ENCODE peak calls at places on chromosomes 11 and 22, in ten cellular contexts. N, Q, H, A, G, D, M, P, S and E are unnamed samples.
A peak's percentile ranks its signal among the peaks of the same experiment; 100 is the strongest.

GRCh38 chr11:46760429-46761128 is 41.6 kb downstream of the F2 start:
- DNase-seq in N (no peak), Q (no peak), H (no peak), A (no peak), G (no peak), D (no peak), M (no peak), P (no peak), S (no peak), E (no peak)

GRCh38 chr11:36702330-36703054 is 104.5 kb upstream of the RAG2 start:
- DNase-seq in N (peak; percentile 20), Q (no peak), H (no peak), A (no peak), G (no peak), D (no peak), M (peak; percentile 44), P (peak; percentile 69), S (peak; percentile 73), E (peak; percentile 54)

GRCh38 chr11:33957304-33957917 is 65.5 kb upstream of the LMO2 start:
- DNase-seq in N (no peak), Q (no peak), H (no peak), A (no peak), G (no peak), D (no peak), M (no peak), P (no peak), S (no peak), E (no peak)

GRCh38 chr11:75423721-75424120 is 9.3 kb downstream of the KLHL35 start:
- DNase-seq in N (no peak), Q (no peak), H (peak; percentile 53), A (no peak), G (no peak), D (no peak), M (no peak), P (no peak), S (no peak), E (no peak)

GRCh38 chr11:46677991-46678740 is 22.3 kb downstream of the ARHGAP1 start:
- DNase-seq in N (no peak), Q (no peak), H (peak; percentile 72), A (peak; percentile 47), G (no peak), D (no peak), M (no peak), P (peak; percentile 60), S (no peak), E (no peak)

GRCh38 chr11:127994736-127995135 is 592.6 kb downstream of the ETS1 start:
- DNase-seq in N (no peak), Q (no peak), H (no peak), A (no peak), G (no peak), D (no peak), M (no peak), P (peak; percentile 69), S (no peak), E (peak; percentile 5)

GRCh38 chr11:96091476-96091875 is 167.6 kb upstream of the MTMR2 start:
- DNase-seq in N (no peak), Q (no peak), H (no peak), A (no peak), G (no peak), D (no peak), M (no peak), P (peak; percentile 27), S (no peak), E (no peak)

GRCh38 chr11:113278925-113279324 is 35.5 kb upstream of the TTC12 start:
- DNase-seq in N (no peak), Q (no peak), H (no peak), A (no peak), G (no peak), D (no peak), M (no peak), P (no peak), S (no peak), E (no peak)

GRCh38 chr22:17578129-17578754 is 14.9 kb downstream of the SLC25A18 start:
- DNase-seq in N (peak; percentile 76), Q (peak; percentile 92), H (no peak), A (no peak), G (no peak), D (peak; percentile 77), M (no peak), P (peak; percentile 36), S (no peak), E (no peak)

GRCh38 chr11:12195773-12196172 is 85.4 kb downstream of the MICAL2 start:
- DNase-seq in N (no peak), Q (no peak), H (no peak), A (no peak), G (no peak), D (no peak), M (peak; percentile 40), P (no peak), S (no peak), E (no peak)

GRCh38 chr22:35617137-35617755 is at the start of gene MB:
- DNase-seq in N (no peak), Q (no peak), H (no peak), A (no peak), G (no peak), D (no peak), M (no peak), P (no peak), S (no peak), E (no peak)
- TF ChIP-seq POLR2A in N (no peak), Q (no peak), H (no peak), A (no peak), G (no peak), D (no peak), M (no peak), P (no peak), S (no peak), E (no peak)

GRCh38 chr22:42688241-42688913 is 32.3 kb downstream of the A4GALT start:
- DNase-seq in N (peak; percentile 74), Q (peak; percentile 98), H (no peak), A (no peak), G (peak; percentile 94), D (peak; percentile 85), M (peak; percentile 38), P (peak; percentile 93), S (peak; percentile 33), E (peak; percentile 36)

GRCh38 chr22:42684462-42685195 is 35.4 kb upstream of the CYB5R3 start:
- DNase-seq in N (no peak), Q (peak; percentile 87), H (no peak), A (no peak), G (peak; percentile 58), D (no peak), M (no peak), P (no peak), S (no peak), E (no peak)

GRCh38 chr22:42686756-42687491 is 33.7 kb downstream of the A4GALT start:
- DNase-seq in N (no peak), Q (no peak), H (no peak), A (no peak), G (no peak), D (no peak), M (no peak), P (no peak), S (no peak), E (no peak)

GRCh38 chr22:42683599-42684283 is 34.5 kb upstream of the CYB5R3 start:
- DNase-seq in N (no peak), Q (peak; percentile 96), H (no peak), A (no peak), G (peak; percentile 79), D (no peak), M (no peak), P (no peak), S (no peak), E (no peak)

DNA sequence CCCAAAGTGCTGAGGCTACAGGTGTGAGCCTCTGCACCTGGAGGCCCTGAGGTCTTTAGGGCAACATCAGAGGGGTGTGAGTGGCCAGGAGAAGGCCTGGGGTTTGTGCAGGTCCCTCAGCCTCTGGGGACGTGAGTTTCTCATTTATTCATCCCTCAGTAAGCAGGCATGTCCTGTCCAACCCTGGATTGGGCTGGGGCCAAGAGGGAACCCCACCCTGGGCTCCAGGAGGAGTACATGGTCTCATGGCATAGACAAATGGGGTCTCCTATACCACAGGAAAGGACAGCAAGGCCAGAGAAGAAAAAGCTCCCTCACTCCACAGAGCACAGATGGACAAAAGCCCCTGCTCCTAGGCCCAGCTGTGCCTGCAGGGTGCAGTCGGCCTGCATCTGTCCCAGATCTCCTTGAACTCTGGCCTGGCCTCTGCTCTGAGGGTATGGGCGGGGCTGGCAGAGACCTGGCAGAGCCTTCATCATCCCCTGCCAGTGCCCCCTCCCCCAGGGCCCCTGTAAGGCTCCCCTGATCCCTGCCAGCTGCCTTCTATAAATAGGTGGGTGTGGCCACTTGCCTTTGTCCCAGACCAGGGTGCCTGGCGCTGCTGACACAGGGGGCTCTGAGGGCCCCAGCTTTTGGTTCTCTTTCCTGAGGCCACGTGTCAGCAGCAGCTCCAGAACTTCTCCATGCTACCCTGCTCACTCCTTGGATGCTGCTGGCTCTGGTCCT is 34.6 kb downstream of the A4GALT start:
- DNase-seq in N (no peak), Q (peak; percentile 83), H (no peak), A (no peak), G (no peak), D (peak; percentile 49), M (no peak), P (no peak), S (peak; percentile 11), E (no peak)
- TF ChIP-seq POLR2A in N (no peak), Q (no peak), H (no peak), A (no peak), G (no peak), D (no peak), M (no peak), P (no peak), S (no peak), E (no peak)

GRCh38 chr11:7605544-7605943 is 67.8 kb downstream of the CYB5R2 start:
- DNase-seq in N (no peak), Q (no peak), H (no peak), A (no peak), G (no peak), D (peak; percentile 48), M (no peak), P (peak; percentile 62), S (peak; percentile 79), E (no peak)
- TF ChIP-seq POLR2A in N (no peak), Q (no peak), H (no peak), A (no peak), G (no peak), D (no peak), M (no peak), P (no peak), S (no peak), E (no peak)

GRCh38 chr22:31284756-31285155 is 7.5 kb downstream of the PIK3IP1 start:
- DNase-seq in N (no peak), Q (peak; percentile 58), H (no peak), A (no peak), G (no peak), D (no peak), M (no peak), P (no peak), S (no peak), E (no peak)

GRCh38 chr22:31288496-31289235 is 3.6 kb downstream of the PIK3IP1 start:
- DNase-seq in N (no peak), Q (peak; percentile 43), H (no peak), A (no peak), G (no peak), D (no peak), M (no peak), P (no peak), S (no peak), E (no peak)

GRCh38 chr22:31287818-31288495 is 4.3 kb downstream of the PIK3IP1 start:
- DNase-seq in N (no peak), Q (peak; percentile 57), H (no peak), A (no peak), G (no peak), D (no peak), M (no peak), P (no peak), S (no peak), E (no peak)

GRCh38 chr22:31284241-31284745 is 8.0 kb downstream of the PIK3IP1 start:
- DNase-seq in N (no peak), Q (peak; percentile 33), H (no peak), A (no peak), G (no peak), D (no peak), M (no peak), P (no peak), S (no peak), E (no peak)

GRCh38 chr22:31286360-31287255 is 5.7 kb downstream of the PIK3IP1 start:
- DNase-seq in N (no peak), Q (peak; percentile 82), H (no peak), A (no peak), G (no peak), D (no peak), M (no peak), P (no peak), S (no peak), E (no peak)
- TF ChIP-seq POLR2A in N (no peak), Q (no peak), H (peak; percentile 41), A (no peak), G (no peak), D (no peak), M (no peak), P (no peak), S (no peak), E (no peak)